ENCODE peak calls at places on chromosomes 5 and 9, in six cellular contexts. P, Z, T, N, D and J are unnamed samples.

GRCh38 chr9:125095821-125096443 is 47.4 kb downstream of the SCAI start:
- DNase-seq in P (no peak), Z (no peak), T (no peak), N (no peak), D (no peak), J (no peak)

GRCh38 chr5:111932207-111932606 is 175.2 kb upstream of the NREP start:
- DNase-seq in P (no peak), Z (no peak), T (no peak), N (no peak), D (no peak), J (no peak)

GRCh38 chr5:73545403-73545779 is 20.0 kb downstream of the ANKRA2 start:
- DNase-seq in P (no peak), Z (no peak), T (no peak), N (no peak), D (no peak), J (peak)

GRCh38 chr5:168575391-168576372 is 3.5 kb downstream of the PANK3 start:
- DNase-seq in P (no peak), Z (no peak), T (no peak), N (no peak), D (no peak), J (peak)

GRCh38 chr5:115369430-115370144 is 73.1 kb upstream of the CCDC112 start:
- DNase-seq in P (no peak), Z (no peak), T (no peak), N (no peak), D (no peak), J (no peak)

GRCh38 chr9:87567566-87567965 is 69.9 kb downstream of the DAPK1 start:
- DNase-seq in P (no peak), Z (no peak), T (peak), N (no peak), D (no peak), J (no peak)

GRCh38 chr5:142918959-142919635 is 148.9 kb downstream of the ARHGAP26 start:
- DNase-seq in P (no peak), Z (no peak), T (no peak), N (no peak), D (no peak), J (no peak)

GRCh38 chr5:142012186-142012785 is 541 bp downstream of the GNPDA1 start:
- DNase-seq in P (no peak), Z (peak), T (peak), N (peak), D (peak), J (peak)

GRCh38 chr5:9567039-9567438 is 21.2 kb upstream of the SEMA5A start:
- DNase-seq in P (no peak), Z (no peak), T (no peak), N (no peak), D (no peak), J (no peak)

GRCh38 chr5:93336330-93337110 is 244.5 kb downstream of the NR2F1-AS1 start:
- DNase-seq in P (no peak), Z (no peak), T (peak), N (no peak), D (no peak), J (no peak)

GRCh38 chr5:1517838-1518237 is 5.9 kb downstream of the LPCAT1 start:
- DNase-seq in P (no peak), Z (peak), T (no peak), N (no peak), D (no peak), J (no peak)

GRCh38 chr5:14231156-14231555 is 88.0 kb downstream of the TRIO start:
- DNase-seq in P (no peak), Z (no peak), T (peak), N (no peak), D (no peak), J (peak)

GRCh38 chr9:105127863-105128220 is 116.6 kb upstream of the SLC44A1 start:
- DNase-seq in P (peak), Z (peak), T (no peak), N (peak), D (no peak), J (peak)

GRCh38 chr9:8451146-8451545 is 651.6 kb upstream of the DMAC1 start:
- DNase-seq in P (no peak), Z (no peak), T (no peak), N (no peak), D (no peak), J (no peak)

GRCh38 chr5:107564896-107565295 is 105.8 kb downstream of the EFNA5 start:
- DNase-seq in P (no peak), Z (no peak), T (peak), N (no peak), D (no peak), J (peak)

GRCh38 chr5:165757756-165758155 is 2252.3 kb downstream of the MAT2B start:
- DNase-seq in P (no peak), Z (no peak), T (no peak), N (no peak), D (no peak), J (no peak)